ENCODE peak calls at places on chromosomes 7 and 10, in seven cellular contexts. One of them, this sample, is unnamed.

GRCh38 chr10:14648042-14648765 is 126.5 kb downstream of the FAM107B start:
- DNase-seq in Calu3: peak; percentile 32
- DNase-seq in astrocyte of the cerebellum: no peak
- DNase-seq in GM23338: peak; percentile 62
- DNase-seq in IMR-90: peak; percentile 65
- DNase-seq in osteocyte: no peak
- DNase-seq in MCF 10A: no peak
- DNase-seq in this sample: peak; percentile 17

GRCh38 chr7:138880881-138881577 is 83.0 kb upstream of the ATP6V0A4 start:
- DNase-seq in IMR-90: no peak
- DNase-seq in MCF 10A: no peak
- DNase-seq in Calu3: peak; percentile 65
- DNase-seq in GM23338: no peak
- DNase-seq in osteocyte: no peak
- DNase-seq in astrocyte of the cerebellum: no peak
- DNase-seq in this sample: no peak

GRCh38 chr7:39589323-39590111 is 23.3 kb downstream of the YAE1 start:
- DNase-seq in GM23338: peak; percentile 78
- DNase-seq in Calu3: peak; percentile 58
- DNase-seq in MCF 10A: peak; percentile 86
- DNase-seq in IMR-90: peak; percentile 84
- DNase-seq in astrocyte of the cerebellum: peak; percentile 75
- DNase-seq in osteocyte: no peak
- DNase-seq in this sample: no peak

GRCh38 chr7:85186083-85186520 is 754 bp downstream of the SEMA3D start:
- DNase-seq in osteocyte: peak; percentile 85
- DNase-seq in Calu3: peak; percentile 18
- DNase-seq in IMR-90: peak; percentile 49
- DNase-seq in astrocyte of the cerebellum: peak; percentile 6
- DNase-seq in GM23338: peak; percentile 65
- DNase-seq in MCF 10A: no peak
- DNase-seq in this sample: peak; percentile 62

GRCh38 chr10:131053192-131053591 is 258.3 kb downstream of the TCERG1L start:
- DNase-seq in GM23338: no peak
- DNase-seq in MCF 10A: no peak
- DNase-seq in astrocyte of the cerebellum: no peak
- DNase-seq in osteocyte: no peak
- DNase-seq in Calu3: no peak
- DNase-seq in IMR-90: no peak
- DNase-seq in this sample: no peak

GRCh38 chr10:36171546-36171945 is 529.5 kb upstream of the FZD8 start:
- DNase-seq in osteocyte: no peak
- DNase-seq in Calu3: no peak
- DNase-seq in IMR-90: no peak
- DNase-seq in astrocyte of the cerebellum: no peak
- DNase-seq in GM23338: peak; percentile 36
- DNase-seq in MCF 10A: no peak
- DNase-seq in this sample: no peak

GRCh38 chr7:70190266-70190665 is 592.0 kb downstream of the AUTS2 start:
- DNase-seq in astrocyte of the cerebellum: no peak
- DNase-seq in IMR-90: no peak
- DNase-seq in GM23338: no peak
- DNase-seq in Calu3: no peak
- DNase-seq in osteocyte: no peak
- DNase-seq in MCF 10A: no peak
- DNase-seq in this sample: no peak

GRCh38 chr7:46603780-46604725 is 683.0 kb upstream of the IGFBP3 start:
- DNase-seq in osteocyte: peak; percentile 85
- DNase-seq in GM23338: no peak
- DNase-seq in IMR-90: peak; percentile 33
- DNase-seq in MCF 10A: peak; percentile 23
- DNase-seq in Calu3: no peak
- DNase-seq in astrocyte of the cerebellum: peak; percentile 3
- DNase-seq in this sample: no peak

GRCh38 chr7:101664390-101664789 is 35.3 kb upstream of the MYL10 start:
- DNase-seq in MCF 10A: no peak
- DNase-seq in IMR-90: no peak
- DNase-seq in Calu3: no peak
- DNase-seq in astrocyte of the cerebellum: no peak
- DNase-seq in GM23338: peak; percentile 90
- DNase-seq in osteocyte: no peak
- DNase-seq in this sample: no peak

GRCh38 chr7:12719141-12719919 is 31.9 kb downstream of the ARL4A start:
- DNase-seq in GM23338: no peak
- DNase-seq in osteocyte: no peak
- DNase-seq in MCF 10A: peak; percentile 85
- DNase-seq in IMR-90: peak; percentile 86
- DNase-seq in astrocyte of the cerebellum: no peak
- DNase-seq in Calu3: no peak
- DNase-seq in this sample: no peak

GRCh38 chr7:116593359-116594075 is 68.7 kb downstream of the CAV1 start:
- DNase-seq in osteocyte: no peak
- DNase-seq in MCF 10A: no peak
- DNase-seq in IMR-90: no peak
- DNase-seq in astrocyte of the cerebellum: no peak
- DNase-seq in Calu3: no peak
- DNase-seq in GM23338: peak; percentile 27
- DNase-seq in this sample: no peak

GRCh38 chr7:41323811-41324210 is 379.1 kb downstream of the INHBA start:
- DNase-seq in astrocyte of the cerebellum: no peak
- DNase-seq in Calu3: no peak
- DNase-seq in osteocyte: no peak
- DNase-seq in GM23338: no peak
- DNase-seq in MCF 10A: no peak
- DNase-seq in IMR-90: no peak
- DNase-seq in this sample: no peak

GRCh38 chr10:132364594-132364970 is 32.4 kb upstream of the PWWP2B start:
- DNase-seq in osteocyte: peak; percentile 85
- DNase-seq in astrocyte of the cerebellum: no peak
- DNase-seq in Calu3: no peak
- DNase-seq in MCF 10A: no peak
- DNase-seq in IMR-90: no peak
- DNase-seq in GM23338: no peak
- DNase-seq in this sample: no peak

GRCh38 chr10:32687116-32687515 is 241.2 kb downstream of the CCDC7 start:
- DNase-seq in IMR-90: peak; percentile 6
- DNase-seq in GM23338: no peak
- DNase-seq in osteocyte: no peak
- DNase-seq in MCF 10A: no peak
- DNase-seq in astrocyte of the cerebellum: no peak
- DNase-seq in Calu3: no peak
- DNase-seq in this sample: no peak

GRCh38 chr7:100965723-100966541 is 3.4 kb upstream of the MUC12 start:
- DNase-seq in Calu3: peak; percentile 88
- DNase-seq in IMR-90: no peak
- DNase-seq in MCF 10A: peak; percentile 58
- DNase-seq in osteocyte: peak; percentile 93
- DNase-seq in astrocyte of the cerebellum: no peak
- DNase-seq in GM23338: peak; percentile 100
- DNase-seq in this sample: peak; percentile 100

GRCh38 chr7:68841004-68841403 is 757.3 kb upstream of the AUTS2 start:
- DNase-seq in MCF 10A: no peak
- DNase-seq in Calu3: no peak
- DNase-seq in astrocyte of the cerebellum: no peak
- DNase-seq in osteocyte: no peak
- DNase-seq in IMR-90: no peak
- DNase-seq in GM23338: no peak
- DNase-seq in this sample: no peak

GRCh38 chr10:100709655-100710054 is 35.7 kb upstream of the PAX2 start:
- DNase-seq in IMR-90: no peak
- DNase-seq in Calu3: no peak
- DNase-seq in MCF 10A: no peak
- DNase-seq in astrocyte of the cerebellum: no peak
- DNase-seq in GM23338: no peak
- DNase-seq in osteocyte: no peak
- DNase-seq in this sample: peak; percentile 41

GRCh38 chr10:100709146-100709545 is 36.2 kb upstream of the PAX2 start:
- DNase-seq in osteocyte: no peak
- DNase-seq in GM23338: no peak
- DNase-seq in IMR-90: no peak
- DNase-seq in astrocyte of the cerebellum: no peak
- DNase-seq in Calu3: no peak
- DNase-seq in MCF 10A: no peak
- DNase-seq in this sample: no peak

GRCh38 chr10:100707261-100707848 is 38.0 kb upstream of the PAX2 start:
- DNase-seq in GM23338: no peak
- DNase-seq in MCF 10A: no peak
- DNase-seq in astrocyte of the cerebellum: no peak
- DNase-seq in Calu3: no peak
- DNase-seq in IMR-90: no peak
- DNase-seq in osteocyte: no peak
- DNase-seq in this sample: no peak

GRCh38 chr10:100710151-100710871 is 35.1 kb upstream of the PAX2 start:
- DNase-seq in osteocyte: no peak
- DNase-seq in Calu3: no peak
- DNase-seq in IMR-90: no peak
- DNase-seq in astrocyte of the cerebellum: no peak
- DNase-seq in GM23338: peak; percentile 57
- DNase-seq in MCF 10A: no peak
- DNase-seq in this sample: peak; percentile 87

DNA sequence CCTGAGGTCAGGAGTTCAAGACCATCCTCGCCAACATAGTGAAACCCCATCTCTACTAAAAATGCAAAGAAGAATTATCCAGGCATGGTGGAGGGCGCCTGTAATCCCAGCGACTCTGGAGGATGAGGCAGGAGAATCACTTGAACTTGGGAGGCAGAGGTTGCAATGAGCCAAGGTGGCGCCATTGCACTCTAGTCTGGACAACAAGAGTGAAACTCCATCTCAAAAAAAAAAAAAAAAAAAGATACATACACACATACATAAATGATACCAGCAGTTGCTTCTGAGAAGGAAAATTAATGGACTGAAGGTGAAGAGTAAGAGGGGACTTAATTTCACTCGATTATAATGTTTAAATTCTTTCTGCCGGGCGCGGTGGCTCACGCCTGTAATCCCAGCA is 40.2 kb upstream of the PAX2 start:
- DNase-seq in osteocyte: no peak
- DNase-seq in GM23338: no peak
- DNase-seq in MCF 10A: no peak
- DNase-seq in IMR-90: no peak
- DNase-seq in astrocyte of the cerebellum: no peak
- DNase-seq in Calu3: no peak
- DNase-seq in this sample: no peak
- TF ChIP-seq CTCF in osteocyte: peak; percentile 7
- TF ChIP-seq CTCF in GM23338: peak; percentile 53
- TF ChIP-seq CTCF in MCF 10A: no peak
- TF ChIP-seq CTCF in IMR-90: no peak
- TF ChIP-seq CTCF in astrocyte of the cerebellum: no peak
- TF ChIP-seq CTCF in Calu3: no peak
- TF ChIP-seq CTCF in this sample: no peak

DNA sequence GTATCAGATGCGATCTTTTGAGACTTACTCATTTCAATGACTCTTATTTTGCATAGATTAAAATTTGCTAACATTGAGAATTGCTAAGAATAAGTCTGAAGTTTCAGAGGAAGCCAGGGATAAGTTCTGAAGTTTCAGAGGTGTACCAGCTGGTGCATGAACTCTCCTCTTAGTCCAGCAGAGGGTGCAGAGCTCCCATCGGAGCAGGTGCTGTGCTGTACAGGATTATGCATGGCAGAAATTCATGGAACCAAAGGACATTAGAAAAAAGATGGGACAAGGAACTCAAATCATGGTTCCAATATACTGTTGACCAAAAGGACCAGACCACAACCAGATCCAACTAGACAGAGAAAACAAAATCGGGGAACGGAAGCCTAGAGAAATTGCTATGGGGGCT is 41.9 kb downstream of the MGAM2 start:
- DNase-seq in astrocyte of the cerebellum: no peak
- DNase-seq in Calu3: peak; percentile 10
- DNase-seq in IMR-90: no peak
- DNase-seq in GM23338: no peak
- DNase-seq in osteocyte: no peak
- DNase-seq in MCF 10A: peak; percentile 43
- DNase-seq in this sample: peak; percentile 12
- TF ChIP-seq CTCF in astrocyte of the cerebellum: peak; percentile 73
- TF ChIP-seq CTCF in Calu3: no peak
- TF ChIP-seq CTCF in IMR-90: no peak
- TF ChIP-seq CTCF in GM23338: peak; percentile 44
- TF ChIP-seq CTCF in osteocyte: peak; percentile 35
- TF ChIP-seq CTCF in MCF 10A: no peak
- TF ChIP-seq CTCF in this sample: no peak

GRCh38 chr10:511101-511848 is 178.2 kb downstream of the DIP2C start:
- DNase-seq in GM23338: peak; percentile 96
- DNase-seq in Calu3: peak; percentile 97
- DNase-seq in astrocyte of the cerebellum: peak; percentile 87
- DNase-seq in MCF 10A: peak; percentile 81
- DNase-seq in osteocyte: peak; percentile 97
- DNase-seq in IMR-90: peak; percentile 94
- DNase-seq in this sample: peak; percentile 98
- TF ChIP-seq CTCF in GM23338: peak; percentile 99
- TF ChIP-seq CTCF in Calu3: peak; percentile 90
- TF ChIP-seq CTCF in astrocyte of the cerebellum: peak; percentile 97
- TF ChIP-seq CTCF in MCF 10A: peak; percentile 93
- TF ChIP-seq CTCF in osteocyte: peak; percentile 98
- TF ChIP-seq CTCF in IMR-90: peak; percentile 97
- TF ChIP-seq CTCF in this sample: peak; percentile 97

GRCh38 chr7:129434846-129435318 is 650 bp downstream of the STRIP2 start:
- DNase-seq in osteocyte: no peak
- DNase-seq in GM23338: peak; percentile 65
- DNase-seq in astrocyte of the cerebellum: no peak
- DNase-seq in Calu3: peak; percentile 12
- DNase-seq in IMR-90: peak; percentile 14
- DNase-seq in MCF 10A: peak; percentile 11
- DNase-seq in this sample: peak; percentile 55

GRCh38 chr7:129435414-129435829 is 1.2 kb downstream of the STRIP2 start:
- DNase-seq in Calu3: no peak
- DNase-seq in osteocyte: no peak
- DNase-seq in astrocyte of the cerebellum: no peak
- DNase-seq in GM23338: no peak
- DNase-seq in MCF 10A: no peak
- DNase-seq in IMR-90: no peak
- DNase-seq in this sample: no peak

GRCh38 chr7:129438281-129438838 is 4.1 kb downstream of the STRIP2 start:
- DNase-seq in MCF 10A: no peak
- DNase-seq in IMR-90: no peak
- DNase-seq in astrocyte of the cerebellum: no peak
- DNase-seq in osteocyte: no peak
- DNase-seq in GM23338: no peak
- DNase-seq in Calu3: no peak
- DNase-seq in this sample: no peak

GRCh38 chr7:129437190-129437589 is 3.0 kb downstream of the STRIP2 start:
- DNase-seq in astrocyte of the cerebellum: no peak
- DNase-seq in MCF 10A: no peak
- DNase-seq in Calu3: no peak
- DNase-seq in IMR-90: no peak
- DNase-seq in GM23338: no peak
- DNase-seq in osteocyte: no peak
- DNase-seq in this sample: no peak

DNA sequence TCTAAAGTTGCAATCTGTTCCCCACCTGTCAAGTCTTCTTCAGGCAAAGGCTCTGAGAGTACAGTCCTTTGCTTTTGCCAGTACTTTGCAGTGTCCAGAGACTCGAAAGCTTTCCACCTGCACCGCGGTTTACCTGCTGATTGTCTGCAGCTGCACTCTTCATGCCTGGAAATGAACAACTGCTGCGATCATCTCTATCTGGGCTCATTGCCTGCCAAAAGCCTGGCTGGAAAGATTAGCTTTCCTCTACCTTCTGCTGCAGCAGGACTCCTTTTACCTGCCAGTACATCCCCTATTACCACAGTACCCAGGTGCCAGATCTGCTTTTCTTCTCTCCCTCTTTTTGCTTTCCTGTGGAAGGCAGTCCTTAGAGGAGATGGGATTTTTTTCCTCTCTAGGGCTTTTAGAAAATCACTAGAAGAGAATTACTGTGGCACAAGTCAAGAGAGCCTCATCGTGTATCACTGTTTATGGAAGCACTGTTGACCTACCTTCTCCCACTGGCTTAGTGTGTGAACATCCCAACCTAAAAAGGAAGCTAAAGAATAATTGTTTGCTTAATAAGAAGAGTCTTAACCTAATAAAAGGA is 2.2 kb downstream of the STRIP2 start:
- DNase-seq in GM23338: no peak
- DNase-seq in astrocyte of the cerebellum: no peak
- DNase-seq in MCF 10A: peak; percentile 12
- DNase-seq in osteocyte: no peak
- DNase-seq in IMR-90: no peak
- DNase-seq in Calu3: no peak
- DNase-seq in this sample: no peak
- TF ChIP-seq CTCF in GM23338: no peak
- TF ChIP-seq CTCF in astrocyte of the cerebellum: no peak
- TF ChIP-seq CTCF in MCF 10A: no peak
- TF ChIP-seq CTCF in osteocyte: no peak
- TF ChIP-seq CTCF in IMR-90: no peak
- TF ChIP-seq CTCF in Calu3: no peak
- TF ChIP-seq CTCF in this sample: no peak